ENCODE peak calls at places on chromosomes 16 and 17, in seven cellular contexts. One of them, this sample, is unnamed.

GRCh38 chr17:80447790-80448189 is 28.6 kb downstream of the NPTX1 start:
- DNase-seq in T-helper 1 cell: no peak
- DNase-seq in fibroblast of mammary gland: no peak
- DNase-seq in MCF 10A: peak; percentile 25
- DNase-seq in HTR-8/SVneo: no peak
- DNase-seq in heart left ventricle: no peak
- DNase-seq in stimulated activated naive CD8-positive, alpha-beta T cell treated with anti-CD3 and anti-CD28 coated beads, Interleukin-15, Interleukin-2, amounts not matched to agents 100 U/mL and 50 U/mL, for 24 hours: no peak
- DNase-seq in this sample: no peak

GRCh38 chr17:300881-301280 is 51.7 kb downstream of the RPH3AL start:
- DNase-seq in T-helper 1 cell: no peak
- DNase-seq in fibroblast of mammary gland: no peak
- DNase-seq in MCF 10A: no peak
- DNase-seq in HTR-8/SVneo: no peak
- DNase-seq in heart left ventricle: no peak
- DNase-seq in stimulated activated naive CD8-positive, alpha-beta T cell treated with anti-CD3 and anti-CD28 coated beads, Interleukin-15, Interleukin-2, amounts not matched to agents 100 U/mL and 50 U/mL, for 24 hours: no peak
- DNase-seq in this sample: no peak

GRCh38 chr16:53065436-53066165 is 10.8 kb downstream of the CHD9 start:
- DNase-seq in T-helper 1 cell: no peak
- DNase-seq in fibroblast of mammary gland: peak; percentile 38
- DNase-seq in MCF 10A: no peak
- DNase-seq in HTR-8/SVneo: no peak
- DNase-seq in heart left ventricle: no peak
- DNase-seq in stimulated activated naive CD8-positive, alpha-beta T cell treated with anti-CD3 and anti-CD28 coated beads, Interleukin-15, Interleukin-2, amounts not matched to agents 100 U/mL and 50 U/mL, for 24 hours: no peak
- DNase-seq in this sample: no peak

GRCh38 chr17:34305606-34306005 is 13.6 kb upstream of the CCL8 start:
- DNase-seq in T-helper 1 cell: no peak
- DNase-seq in fibroblast of mammary gland: peak; percentile 43
- DNase-seq in MCF 10A: no peak
- DNase-seq in HTR-8/SVneo: no peak
- DNase-seq in heart left ventricle: no peak
- DNase-seq in stimulated activated naive CD8-positive, alpha-beta T cell treated with anti-CD3 and anti-CD28 coated beads, Interleukin-15, Interleukin-2, amounts not matched to agents 100 U/mL and 50 U/mL, for 24 hours: no peak
- DNase-seq in this sample: no peak

GRCh38 chr16:67284699-67285646 is 5.6 kb downstream of the PLEKHG4 start:
- DNase-seq in T-helper 1 cell: no peak
- DNase-seq in fibroblast of mammary gland: peak; percentile 18
- DNase-seq in MCF 10A: peak; percentile 63
- DNase-seq in HTR-8/SVneo: peak; percentile 68
- DNase-seq in heart left ventricle: peak; percentile 53
- DNase-seq in stimulated activated naive CD8-positive, alpha-beta T cell treated with anti-CD3 and anti-CD28 coated beads, Interleukin-15, Interleukin-2, amounts not matched to agents 100 U/mL and 50 U/mL, for 24 hours: no peak
- DNase-seq in this sample: peak; percentile 39

GRCh38 chr17:45391291-45391690 is 41.4 kb downstream of the ARHGAP27 start:
- DNase-seq in T-helper 1 cell: no peak
- DNase-seq in fibroblast of mammary gland: no peak
- DNase-seq in MCF 10A: no peak
- DNase-seq in HTR-8/SVneo: no peak
- DNase-seq in heart left ventricle: no peak
- DNase-seq in stimulated activated naive CD8-positive, alpha-beta T cell treated with anti-CD3 and anti-CD28 coated beads, Interleukin-15, Interleukin-2, amounts not matched to agents 100 U/mL and 50 U/mL, for 24 hours: no peak
- DNase-seq in this sample: no peak

GRCh38 chr17:68097161-68097805 is 61.7 kb downstream of the KPNA2 start:
- DNase-seq in T-helper 1 cell: no peak
- DNase-seq in fibroblast of mammary gland: no peak
- DNase-seq in MCF 10A: peak; percentile 9
- DNase-seq in HTR-8/SVneo: no peak
- DNase-seq in heart left ventricle: no peak
- DNase-seq in stimulated activated naive CD8-positive, alpha-beta T cell treated with anti-CD3 and anti-CD28 coated beads, Interleukin-15, Interleukin-2, amounts not matched to agents 100 U/mL and 50 U/mL, for 24 hours: no peak
- DNase-seq in this sample: no peak

GRCh38 chr16:89562027-89562599 is 1.6 kb downstream of the RPL13 start:
- DNase-seq in T-helper 1 cell: no peak
- DNase-seq in fibroblast of mammary gland: peak; percentile 34
- DNase-seq in MCF 10A: peak; percentile 47
- DNase-seq in HTR-8/SVneo: no peak
- DNase-seq in heart left ventricle: no peak
- DNase-seq in stimulated activated naive CD8-positive, alpha-beta T cell treated with anti-CD3 and anti-CD28 coated beads, Interleukin-15, Interleukin-2, amounts not matched to agents 100 U/mL and 50 U/mL, for 24 hours: no peak
- DNase-seq in this sample: no peak

GRCh38 chr17:33778505-33779398 is 476.3 kb upstream of the CCL2 start:
- DNase-seq in T-helper 1 cell: peak; percentile 8
- DNase-seq in fibroblast of mammary gland: peak; percentile 67
- DNase-seq in MCF 10A: peak; percentile 30
- DNase-seq in HTR-8/SVneo: peak; percentile 46
- DNase-seq in heart left ventricle: no peak
- DNase-seq in stimulated activated naive CD8-positive, alpha-beta T cell treated with anti-CD3 and anti-CD28 coated beads, Interleukin-15, Interleukin-2, amounts not matched to agents 100 U/mL and 50 U/mL, for 24 hours: peak; percentile 39
- DNase-seq in this sample: peak; percentile 45

GRCh38 chr17:9283909-9284308 is 262.6 kb downstream of the NTN1 start:
- DNase-seq in T-helper 1 cell: no peak
- DNase-seq in fibroblast of mammary gland: no peak
- DNase-seq in MCF 10A: no peak
- DNase-seq in HTR-8/SVneo: no peak
- DNase-seq in heart left ventricle: no peak
- DNase-seq in stimulated activated naive CD8-positive, alpha-beta T cell treated with anti-CD3 and anti-CD28 coated beads, Interleukin-15, Interleukin-2, amounts not matched to agents 100 U/mL and 50 U/mL, for 24 hours: no peak
- DNase-seq in this sample: no peak

GRCh38 chr17:29495011-29495410 is 71.8 kb downstream of the ABHD15 start:
- DNase-seq in T-helper 1 cell: no peak
- DNase-seq in fibroblast of mammary gland: peak; percentile 38
- DNase-seq in MCF 10A: peak; percentile 14
- DNase-seq in HTR-8/SVneo: peak; percentile 35
- DNase-seq in heart left ventricle: no peak
- DNase-seq in stimulated activated naive CD8-positive, alpha-beta T cell treated with anti-CD3 and anti-CD28 coated beads, Interleukin-15, Interleukin-2, amounts not matched to agents 100 U/mL and 50 U/mL, for 24 hours: no peak
- DNase-seq in this sample: peak; percentile 75

GRCh38 chr16:88316941-88317618 is 65.7 kb upstream of the ZNF469 start:
- DNase-seq in T-helper 1 cell: no peak
- DNase-seq in fibroblast of mammary gland: no peak
- DNase-seq in MCF 10A: no peak
- DNase-seq in HTR-8/SVneo: no peak
- DNase-seq in heart left ventricle: no peak
- DNase-seq in stimulated activated naive CD8-positive, alpha-beta T cell treated with anti-CD3 and anti-CD28 coated beads, Interleukin-15, Interleukin-2, amounts not matched to agents 100 U/mL and 50 U/mL, for 24 hours: no peak
- DNase-seq in this sample: no peak

GRCh38 chr16:16021988-16022682 is 72.7 kb downstream of the ABCC1 start:
- DNase-seq in T-helper 1 cell: no peak
- DNase-seq in fibroblast of mammary gland: peak; percentile 98
- DNase-seq in MCF 10A: peak; percentile 97
- DNase-seq in HTR-8/SVneo: peak; percentile 97
- DNase-seq in heart left ventricle: peak; percentile 97
- DNase-seq in stimulated activated naive CD8-positive, alpha-beta T cell treated with anti-CD3 and anti-CD28 coated beads, Interleukin-15, Interleukin-2, amounts not matched to agents 100 U/mL and 50 U/mL, for 24 hours: no peak
- DNase-seq in this sample: peak; percentile 96

GRCh38 chr16:2019500-2019899 is at the start of gene NPW:
- DNase-seq in T-helper 1 cell: no peak
- DNase-seq in fibroblast of mammary gland: no peak
- DNase-seq in MCF 10A: no peak
- DNase-seq in HTR-8/SVneo: no peak
- DNase-seq in heart left ventricle: no peak
- DNase-seq in stimulated activated naive CD8-positive, alpha-beta T cell treated with anti-CD3 and anti-CD28 coated beads, Interleukin-15, Interleukin-2, amounts not matched to agents 100 U/mL and 50 U/mL, for 24 hours: peak; percentile 62
- DNase-seq in this sample: no peak

GRCh38 chr17:47099451-47099986 is 89.6 kb downstream of the CDC27 start:
- DNase-seq in T-helper 1 cell: no peak
- DNase-seq in fibroblast of mammary gland: no peak
- DNase-seq in MCF 10A: peak; percentile 11
- DNase-seq in HTR-8/SVneo: no peak
- DNase-seq in heart left ventricle: no peak
- DNase-seq in stimulated activated naive CD8-positive, alpha-beta T cell treated with anti-CD3 and anti-CD28 coated beads, Interleukin-15, Interleukin-2, amounts not matched to agents 100 U/mL and 50 U/mL, for 24 hours: peak; percentile 7
- DNase-seq in this sample: no peak

This sample was measured in HCEC 1CT.